ENCODE peak calls at places on chromosomes 3 and 15, in nine cellular contexts. G is Peyer's patch; X is PC-9; K is kidney; C is CD8-positive, alpha-beta memory T cell; B is HCT116; R is sigmoid colon; N is adrenal gland; M is IMR-90. E is an unnamed sample.
A peak's percentile ranks its signal among the peaks of the same experiment; 100 is the strongest.

GRCh38 chr3:126528800-126529541 is 5.0 kb downstream of the CHST13 start:
- DNase-seq in G (no peak), X (no peak), K (peak; percentile 62), C (no peak), B (no peak), R (peak; percentile 62), N (peak; percentile 65), M (no peak), E (no peak)

GRCh38 chr3:188584958-188585689 is 431.2 kb downstream of the LPP start:
- DNase-seq in G (no peak), X (no peak), K (no peak), C (no peak), B (no peak), R (no peak), N (no peak), M (peak; percentile 10), E (peak; percentile 50)

GRCh38 chr3:52053307-52054304 is 2.8 kb downstream of the DUSP7 start:
- DNase-seq in G (no peak), X (peak; percentile 45), K (no peak), C (no peak), B (no peak), R (no peak), N (no peak), M (peak; percentile 29), E (peak; percentile 44)

GRCh38 chr3:128995737-128996136 is 1.9 kb upstream of the CFAP92 start:
- DNase-seq in G (no peak), X (no peak), K (no peak), C (no peak), B (no peak), R (peak; percentile 1), N (no peak), M (no peak), E (no peak)

GRCh38 chr3:73235768-73236167 is 174.3 kb downstream of the EBLN2 start:
- DNase-seq in G (no peak), X (no peak), K (no peak), C (no peak), B (no peak), R (no peak), N (no peak), M (no peak), E (no peak)

GRCh38 chr3:188830955-188831354 is 340.8 kb upstream of the TPRG1 start:
- DNase-seq in G (no peak), X (no peak), K (no peak), C (no peak), B (no peak), R (no peak), N (no peak), M (no peak), E (peak; percentile 3)

GRCh38 chr3:117661636-117662095 is 952.1 kb downstream of the TUSC7 start:
- DNase-seq in G (no peak), X (no peak), K (no peak), C (no peak), B (no peak), R (no peak), N (no peak), M (peak; percentile 76), E (no peak)

GRCh38 chr3:72973786-72974185 is 22.8 kb upstream of the PPP4R2 start:
- DNase-seq in G (no peak), X (no peak), K (no peak), C (no peak), B (no peak), R (no peak), N (no peak), M (no peak), E (no peak)

GRCh38 chr15:63597033-63597790 is at the start of gene FBXL22:
- DNase-seq in G (no peak), X (no peak), K (peak; percentile 77), C (no peak), B (no peak), R (peak; percentile 90), N (no peak), M (peak; percentile 84), E (no peak)

GRCh38 chr3:52082951-52083350 is 26.6 kb upstream of the DUSP7 start:
- DNase-seq in G (no peak), X (no peak), K (peak; percentile 39), C (no peak), B (no peak), R (no peak), N (no peak), M (no peak), E (no peak)

GRCh38 chr3:16513141-16514020 is at the start of gene RFTN1:
- DNase-seq in G (peak; percentile 61), X (no peak), K (peak; percentile 89), C (peak; percentile 29), B (no peak), R (no peak), N (peak; percentile 21), M (peak; percentile 70), E (peak; percentile 87)

GRCh38 chr3:170470063-170471006 is 51.7 kb downstream of the CLDN11 start:
- DNase-seq in G (no peak), X (no peak), K (no peak), C (no peak), B (no peak), R (no peak), N (no peak), M (peak; percentile 88), E (no peak)

GRCh38 chr15:58432421-58432820 is 630 bp downstream of the LIPC start:
- DNase-seq in G (no peak), X (no peak), K (no peak), C (no peak), B (no peak), R (no peak), N (peak; percentile 45), M (peak; percentile 50), E (no peak)

GRCh38 chr3:135325096-135325495 is 530.0 kb downstream of the EPHB1 start:
- DNase-seq in G (no peak), X (no peak), K (no peak), C (no peak), B (no peak), R (no peak), N (no peak), M (no peak), E (no peak)

DNA sequence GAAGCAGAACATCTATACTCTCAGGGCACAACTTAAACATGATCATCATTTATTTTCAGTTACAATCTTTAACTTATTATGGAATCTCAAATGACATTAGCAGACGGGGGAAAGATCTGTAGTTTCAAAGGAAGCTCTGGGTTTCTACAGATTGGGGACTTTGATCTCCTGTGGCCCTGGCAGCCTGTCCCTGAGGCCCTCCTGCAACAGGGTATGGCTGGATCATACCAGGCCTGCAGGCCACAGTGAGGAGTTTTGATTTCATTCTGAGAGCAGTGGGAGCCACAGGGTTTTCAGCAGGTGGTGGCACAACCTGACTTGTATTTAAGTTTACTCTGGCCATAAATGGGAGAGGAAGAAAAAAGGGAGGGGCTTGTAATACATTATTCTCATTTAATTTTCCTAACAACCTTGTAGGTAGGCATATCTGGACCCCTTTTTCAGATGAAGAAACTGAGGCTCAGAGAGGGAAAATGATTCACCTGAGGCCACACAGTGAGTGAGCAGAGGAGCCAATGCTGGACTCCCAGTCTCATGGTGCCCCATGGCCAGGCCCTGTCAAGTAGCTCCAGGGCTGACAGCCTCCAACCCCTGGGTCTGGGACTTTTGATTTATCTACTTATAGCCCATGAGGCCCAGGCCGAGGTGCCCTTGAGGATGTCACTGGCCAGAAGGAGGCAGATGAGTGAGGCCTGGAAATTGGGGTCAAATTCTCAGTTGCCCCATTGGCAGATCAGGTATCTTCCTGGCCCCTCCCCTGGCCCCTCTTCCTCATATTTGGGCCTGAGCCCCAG is 71.0 kb downstream of the ATP2B2 start:
- DNase-seq in G (no peak), X (no peak), K (peak; percentile 26), C (no peak), B (no peak), R (no peak), N (no peak), M (no peak), E (no peak)
- H3K4me1 ChIP-seq in G (no peaks in the 10 kb centered on the region), X (no peaks in the 10 kb centered on the region), K (no peaks in the 10 kb centered on the region), C (peaks cover 22% of the 10 kb centered on the region), B (no peaks in the 10 kb centered on the region), R (no peaks in the 10 kb centered on the region), N (no peaks in the 10 kb centered on the region), M (peaks cover 16% of the 10 kb centered on the region), E (peaks cover 15% of the 10 kb centered on the region)

GRCh38 chr3:5663604-5664003 is 476.1 kb downstream of the EDEM1 start:
- DNase-seq in G (no peak), X (no peak), K (no peak), C (no peak), B (no peak), R (no peak), N (no peak), M (no peak), E (no peak)
- H3K9me3 ChIP-seq in G (no peaks in the 10 kb centered on the region), X (peaks cover 5% of the 10 kb centered on the region), K (peaks cover 4% of the 10 kb centered on the region), C (no peaks in the 10 kb centered on the region), B (peaks cover 10% of the 10 kb centered on the region), R (peaks cover 9% of the 10 kb centered on the region), N (no peaks in the 10 kb centered on the region), M (peaks cover 21% of the 10 kb centered on the region), E (peaks cover 7% of the 10 kb centered on the region)

GRCh38 chr3:127794972-127795371 is 27.3 kb downstream of the MGLL start:
- DNase-seq in G (no peak), X (no peak), K (no peak), C (no peak), B (no peak), R (no peak), N (no peak), M (no peak), E (no peak)

GRCh38 chr3:127791221-127791913 is 30.9 kb downstream of the MGLL start:
- DNase-seq in G (no peak), X (peak; percentile 65), K (no peak), C (no peak), B (no peak), R (peak; percentile 80), N (no peak), M (peak; percentile 90), E (peak; percentile 58)

GRCh38 chr3:127790580-127791183 is 31.6 kb downstream of the MGLL start:
- DNase-seq in G (no peak), X (no peak), K (peak; percentile 64), C (no peak), B (no peak), R (peak; percentile 60), N (no peak), M (no peak), E (no peak)

GRCh38 chr3:127794402-127794801 is 27.9 kb downstream of the MGLL start:
- DNase-seq in G (no peak), X (no peak), K (no peak), C (no peak), B (no peak), R (no peak), N (no peak), M (no peak), E (no peak)

GRCh38 chr3:127792664-127793292 is 29.5 kb downstream of the MGLL start:
- DNase-seq in G (no peak), X (peak; percentile 78), K (peak; percentile 85), C (no peak), B (no peak), R (peak; percentile 83), N (no peak), M (peak; percentile 98), E (no peak)
- H3K4me1 ChIP-seq in G (no peaks in the 10 kb centered on the region), X (peaks cover 30% of the 10 kb centered on the region), K (peaks cover 9% of the 10 kb centered on the region), C (no peaks in the 10 kb centered on the region), B (peaks cover 6% of the 10 kb centered on the region), R (peaks cover 50% of the 10 kb centered on the region), N (peaks cover 3% of the 10 kb centered on the region), M (peaks cover 27% of the 10 kb centered on the region), E (peaks cover 6% of the 10 kb centered on the region)

DNA sequence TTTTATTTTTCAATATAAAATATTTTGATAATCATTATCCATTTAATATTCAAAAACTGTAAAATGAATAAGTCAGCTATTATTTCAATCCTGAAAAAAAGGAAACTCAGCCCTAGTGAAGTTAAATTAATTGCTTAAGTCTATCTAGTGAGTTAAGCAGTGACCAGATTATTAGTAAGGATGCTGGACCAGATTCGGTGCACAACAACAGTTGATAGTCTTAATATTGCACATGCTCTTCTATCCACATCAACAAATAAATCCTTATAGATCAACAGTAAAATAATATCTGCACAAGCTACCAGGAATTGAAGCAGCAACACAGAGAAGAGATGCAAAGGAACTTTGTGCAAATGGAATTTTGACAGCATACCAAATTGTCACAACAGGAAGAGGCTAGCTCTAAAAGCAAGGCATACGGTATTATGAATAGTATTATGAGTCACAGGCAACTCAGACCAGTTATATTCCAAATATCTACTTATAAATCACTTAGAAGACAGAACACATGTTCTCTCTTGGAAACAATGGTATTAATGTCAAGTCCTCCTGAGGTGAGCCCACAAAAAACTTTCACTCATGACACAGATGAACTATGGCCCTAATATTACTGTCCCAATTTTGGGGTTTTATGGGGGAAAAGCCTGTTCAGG is 24.9 kb downstream of the VPS13C start:
- DNase-seq in G (no peak), X (no peak), K (no peak), C (no peak), B (no peak), R (no peak), N (no peak), M (peak; percentile 75), E (no peak)
- H3K9me3 ChIP-seq in G (no peaks in the 10 kb centered on the region), X (no peaks in the 10 kb centered on the region), K (no peaks in the 10 kb centered on the region), C (no peaks in the 10 kb centered on the region), B (no peaks in the 10 kb centered on the region), R (no peaks in the 10 kb centered on the region), N (no peaks in the 10 kb centered on the region), M (no peaks in the 10 kb centered on the region), E (no peaks in the 10 kb centered on the region)